ENCODE peak calls at places on chromosomes 5 and 9, in nine cellular contexts. L, O, G, N, D, R, H, S and Y are unnamed samples.

GRCh38 chr5:102801375-102801774 is 46.3 kb downstream of the PAM start:
- DNase-seq in S (no peak), G (no peak), O (no peak), L (no peak), R (no peak), N (no peak), D (peak; percentile 57), H (no peak), Y (peak; percentile 42)

GRCh38 chr9:122056484-122056883 is 36.6 kb downstream of the TTLL11 start:
- DNase-seq in H (peak; percentile 12), O (no peak), G (no peak), R (no peak), D (no peak), N (no peak), L (no peak), S (no peak), Y (no peak)

GRCh38 chr5:151250346-151251000 is 2.5 kb upstream of the GM2A start:
- DNase-seq in G (no peak), H (no peak), S (no peak), N (no peak), O (no peak), R (peak; percentile 47), D (no peak), L (no peak), Y (no peak)

GRCh38 chr9:21114311-21114710 is 27.3 kb downstream of the IFNW1 start:
- DNase-seq in O (no peak), D (no peak), S (no peak), N (no peak), H (no peak), G (no peak), R (no peak), L (no peak), Y (no peak)

GRCh38 chr5:122323132-122323548 is 11.1 kb downstream of the SNCAIP start:
- DNase-seq in S (no peak), H (no peak), G (no peak), N (no peak), O (no peak), R (no peak), D (no peak), L (no peak), Y (no peak)

GRCh38 chr9:38083858-38084555 is 15.0 kb upstream of the SHB start:
- DNase-seq in R (no peak), N (no peak), G (no peak), L (no peak), D (no peak), O (no peak), H (no peak), S (no peak), Y (no peak)

GRCh38 chr9:77003366-77003765 is 16.1 kb upstream of the FOXB2 start:
- DNase-seq in L (no peak), S (no peak), O (no peak), D (no peak), G (no peak), R (no peak), H (no peak), N (no peak), Y (no peak)

GRCh38 chr5:107778651-107779050 is 107.9 kb upstream of the EFNA5 start:
- DNase-seq in S (no peak), L (no peak), H (no peak), R (no peak), O (no peak), N (no peak), G (no peak), D (no peak), Y (no peak)

GRCh38 chr9:2745560-2746380 is 28.5 kb downstream of the KCNV2 start:
- DNase-seq in N (no peak), G (no peak), R (no peak), H (no peak), D (no peak), O (no peak), L (no peak), S (no peak), Y (no peak)

GRCh38 chr5:67858470-67859096 is 357.0 kb upstream of the PIK3R1 start:
- DNase-seq in R (peak; percentile 24), L (no peak), H (no peak), N (no peak), S (no peak), D (no peak), G (no peak), O (no peak), Y (no peak)

GRCh38 chr9:87596862-87597261 is 99.2 kb downstream of the DAPK1 start:
- DNase-seq in L (peak; percentile 67), H (no peak), R (no peak), N (no peak), D (no peak), S (no peak), G (no peak), O (no peak), Y (no peak)